ENCODE peak calls at places on chromosomes 3 and 15, in four cellular contexts. One of them, this sample, is unnamed.
A peak's percentile ranks its signal among the peaks of the same experiment; 100 is the strongest.

GRCh38 chr15:88989578-88989977 is 76.4 kb upstream of the MFGE8 start:
- DNase-seq in GM23248: peak; percentile 84
- DNase-seq in SK-N-SH: no peak
- DNase-seq in MM.1S: no peak
- DNase-seq in this sample: peak; percentile 62

GRCh38 chr15:69074011-69074842 is 59.7 kb downstream of the NOX5 start:
- DNase-seq in GM23248: peak; percentile 67
- DNase-seq in SK-N-SH: peak; percentile 82
- DNase-seq in MM.1S: no peak
- DNase-seq in this sample: peak; percentile 72

GRCh38 chr3:89278305-89278704 is 170.9 kb downstream of the EPHA3 start:
- DNase-seq in GM23248: no peak
- DNase-seq in SK-N-SH: no peak
- DNase-seq in MM.1S: no peak
- DNase-seq in this sample: no peak

GRCh38 chr3:23113455-23114171 is 89.5 kb upstream of the UBE2E2 start:
- DNase-seq in GM23248: peak; percentile 71
- DNase-seq in SK-N-SH: no peak
- DNase-seq in MM.1S: no peak
- DNase-seq in this sample: peak; percentile 89

GRCh38 chr3:122974764-122975162 is 52.8 kb downstream of the SEMA5B start:
- DNase-seq in GM23248: peak; percentile 49
- DNase-seq in SK-N-SH: no peak
- DNase-seq in MM.1S: no peak
- DNase-seq in this sample: peak; percentile 59

GRCh38 chr3:52089691-52090090 is 33.3 kb upstream of the DUSP7 start:
- DNase-seq in GM23248: no peak
- DNase-seq in SK-N-SH: no peak
- DNase-seq in MM.1S: no peak
- DNase-seq in this sample: no peak

GRCh38 chr3:50436063-50436674 is 67.3 kb downstream of the CACNA2D2 start:
- DNase-seq in GM23248: peak; percentile 57
- DNase-seq in SK-N-SH: peak; percentile 85
- DNase-seq in MM.1S: peak; percentile 54
- DNase-seq in this sample: peak; percentile 77

GRCh38 chr15:50685976-50686467 is 575 bp downstream of the TRPM7 start:
- DNase-seq in GM23248: peak; percentile 76
- DNase-seq in SK-N-SH: peak; percentile 70
- DNase-seq in MM.1S: peak; percentile 85
- DNase-seq in this sample: peak; percentile 37

DNA sequence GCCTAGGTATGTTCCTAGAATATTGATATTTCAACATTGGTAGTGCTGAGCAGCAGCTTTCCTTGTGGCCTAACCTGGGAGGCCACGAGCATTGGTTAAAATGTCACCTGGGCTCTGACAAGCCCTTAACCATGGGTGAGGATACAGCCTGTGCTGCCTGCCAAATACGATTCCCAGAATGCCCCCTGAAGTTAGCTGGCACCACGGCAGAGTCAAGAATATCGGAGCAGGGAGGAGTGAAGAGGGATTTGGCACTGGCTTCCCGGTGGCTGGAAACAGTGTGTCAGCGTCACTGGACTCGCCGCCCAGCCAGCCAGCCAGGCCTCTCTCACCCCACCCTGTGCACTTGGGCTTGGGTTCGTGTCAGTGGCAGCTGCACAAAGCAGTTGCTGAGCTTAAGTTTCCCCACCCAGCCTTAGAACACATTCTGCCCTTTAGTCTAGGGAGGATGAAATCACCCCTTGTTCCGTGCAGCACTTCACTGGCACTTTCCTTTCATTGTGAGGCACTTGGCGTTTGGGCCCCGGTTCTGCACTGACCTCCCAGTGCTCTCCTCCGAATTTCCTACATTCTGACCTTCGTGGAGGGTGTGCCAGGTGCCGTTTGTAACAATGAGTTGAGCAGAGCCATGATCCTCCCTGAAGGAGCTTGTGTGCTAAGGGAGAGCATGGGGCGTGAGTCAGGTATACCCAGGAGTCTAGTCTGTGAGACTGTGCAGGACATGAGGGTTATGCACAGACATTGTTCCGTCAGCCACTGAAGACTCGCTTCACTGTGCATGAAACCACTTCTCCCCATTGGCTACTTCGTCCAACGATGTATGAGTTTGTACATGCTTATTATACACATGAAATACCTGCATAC is 152.8 kb upstream of the BHLHE40 start:
- DNase-seq in GM23248: peak; percentile 83
- DNase-seq in SK-N-SH: no peak
- DNase-seq in MM.1S: no peak
- DNase-seq in this sample: no peak
- H3K4me2 ChIP-seq in GM23248: no peak overlapping the region
- H3K4me2 ChIP-seq in SK-N-SH: no peak overlapping the region
- H3K4me2 ChIP-seq in MM.1S: no peak overlapping the region
- H3K4me2 ChIP-seq in this sample: peak overlapping the region; percentile 61

GRCh38 chr15:91566116-91566515 is 287.4 kb upstream of the SLCO3A1 start:
- DNase-seq in GM23248: no peak
- DNase-seq in SK-N-SH: no peak
- DNase-seq in MM.1S: no peak
- DNase-seq in this sample: no peak
- TF ChIP-seq EZH2phosphoT487 in GM23248: no peak
- TF ChIP-seq EZH2phosphoT487 in SK-N-SH: no peak
- TF ChIP-seq EZH2phosphoT487 in MM.1S: no peak
- TF ChIP-seq EZH2phosphoT487 in this sample: no peak

GRCh38 chr15:33013827-33014445 is 180.6 kb downstream of the FMN1 start:
- DNase-seq in GM23248: peak; percentile 92
- DNase-seq in SK-N-SH: no peak
- DNase-seq in MM.1S: no peak
- DNase-seq in this sample: peak; percentile 94
- H3K4me2 ChIP-seq in GM23248: peak overlapping the region; percentile 2
- H3K4me2 ChIP-seq in SK-N-SH: peak overlapping the region; percentile 30
- H3K4me2 ChIP-seq in MM.1S: no peak overlapping the region
- H3K4me2 ChIP-seq in this sample: peak overlapping the region; percentile 65

GRCh38 chr3:190192807-190193206 is 72.1 kb upstream of the P3H2 start:
- DNase-seq in GM23248: peak; percentile 31
- DNase-seq in SK-N-SH: no peak
- DNase-seq in MM.1S: no peak
- DNase-seq in this sample: peak; percentile 38
- TF ChIP-seq EZH2phosphoT487 in GM23248: no peak
- TF ChIP-seq EZH2phosphoT487 in SK-N-SH: no peak
- TF ChIP-seq EZH2phosphoT487 in MM.1S: no peak
- TF ChIP-seq EZH2phosphoT487 in this sample: no peak

GRCh38 chr15:61598655-61599054 is 369.6 kb upstream of the RORA start:
- DNase-seq in GM23248: no peak
- DNase-seq in SK-N-SH: no peak
- DNase-seq in MM.1S: no peak
- DNase-seq in this sample: no peak
- H3K4me2 ChIP-seq in GM23248: no peak overlapping the region
- H3K4me2 ChIP-seq in SK-N-SH: no peak overlapping the region
- H3K4me2 ChIP-seq in MM.1S: no peak overlapping the region
- H3K4me2 ChIP-seq in this sample: no peak overlapping the region

DNA sequence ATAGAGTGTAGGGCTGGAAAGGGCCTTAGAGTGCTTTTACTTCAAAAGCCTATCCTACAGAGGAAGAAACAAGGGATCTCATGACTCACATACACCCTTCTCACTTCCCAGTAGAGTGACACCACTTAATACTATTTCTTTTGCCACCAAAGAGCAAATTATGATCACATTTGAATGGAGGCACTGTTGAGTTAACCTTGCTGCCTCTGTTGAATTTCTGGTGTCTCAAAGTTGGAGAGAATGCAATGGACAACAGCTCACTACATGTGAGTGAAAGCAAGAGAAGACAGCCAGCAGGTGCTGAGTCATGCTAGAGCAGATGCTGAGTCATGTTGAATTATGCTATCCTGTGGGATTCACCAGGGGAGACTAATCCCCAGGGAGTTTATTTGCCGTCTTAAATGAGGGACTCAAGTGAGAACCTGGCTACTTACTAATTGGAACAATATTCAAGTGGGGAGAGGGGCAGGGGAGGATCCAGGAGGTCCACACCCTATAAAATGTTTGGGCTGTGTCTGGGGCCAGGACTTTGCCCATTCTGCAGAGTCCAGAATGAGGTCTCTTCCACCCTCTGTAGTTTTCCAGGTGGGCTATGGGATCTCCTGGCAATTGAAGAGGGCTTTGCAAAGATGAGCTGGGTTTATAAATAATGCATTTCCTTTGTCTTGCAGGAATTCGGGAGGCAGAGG is 35.8 kb downstream of the ST8SIA2 start:
- DNase-seq in GM23248: peak; percentile 91
- DNase-seq in SK-N-SH: peak; percentile 24
- DNase-seq in MM.1S: no peak
- DNase-seq in this sample: peak; percentile 56
- TF ChIP-seq EZH2phosphoT487 in GM23248: no peak
- TF ChIP-seq EZH2phosphoT487 in SK-N-SH: no peak
- TF ChIP-seq EZH2phosphoT487 in MM.1S: no peak
- TF ChIP-seq EZH2phosphoT487 in this sample: no peak

DNA sequence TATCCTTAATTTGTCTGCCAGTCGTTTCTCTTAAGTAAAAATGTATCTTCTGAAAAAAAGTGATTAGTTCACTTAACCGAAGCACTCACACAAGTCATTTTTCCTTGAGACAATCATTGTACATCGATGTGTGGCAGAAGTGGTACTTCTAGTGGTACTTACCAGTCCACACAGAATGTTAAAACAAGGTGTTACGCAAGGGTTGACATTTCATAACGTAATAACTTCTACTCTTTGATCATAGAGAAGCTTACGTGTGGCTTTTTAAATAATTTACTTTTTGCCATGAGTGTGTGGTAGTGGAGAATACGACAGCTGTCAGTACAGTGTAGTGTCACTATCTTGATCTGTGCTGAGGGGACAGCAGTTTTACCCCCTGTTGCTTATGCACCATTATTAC is 75.1 kb downstream of the FAM43A start:
- DNase-seq in GM23248: no peak
- DNase-seq in SK-N-SH: no peak
- DNase-seq in MM.1S: no peak
- DNase-seq in this sample: no peak
- H3K4me2 ChIP-seq in GM23248: no peak overlapping the region
- H3K4me2 ChIP-seq in SK-N-SH: no peak overlapping the region
- H3K4me2 ChIP-seq in MM.1S: no peak overlapping the region
- H3K4me2 ChIP-seq in this sample: no peak overlapping the region

This sample was measured in PC-3.